ENCODE peak calls at places on chromosome 10, in four cellular contexts. G, C, K and E are unnamed samples.

GRCh38 chr10:7035111-7035761 is 375.6 kb downstream of the SFMBT2 start:
- DNase-seq in G (no peak), K (no peak), C (no peak), E (no peak)

GRCh38 chr10:79401015-79401921 is 44.2 kb downstream of the ZCCHC24 start:
- DNase-seq in G (peak; percentile 87), C (no peak), K (no peak), E (peak; percentile 78)

GRCh38 chr10:134743-135600 is at the start of gene ZMYND11:
- DNase-seq in K (peak; percentile 26), G (peak; percentile 75), C (peak; percentile 64), E (peak; percentile 91)

GRCh38 chr10:110641256-110641655 is 2.9 kb upstream of the RBM20 start:
- DNase-seq in G (no peak), C (peak; percentile 71), K (no peak), E (no peak)

GRCh38 chr10:96339956-96340904 is 18.6 kb downstream of the OPALIN start:
- DNase-seq in C (peak; percentile 74), G (peak; percentile 83), K (no peak), E (peak; percentile 80)

GRCh38 chr10:110378019-110378418 is 73.3 kb upstream of the SMNDC1 start:
- DNase-seq in G (no peak), K (no peak), C (no peak), E (no peak)

GRCh38 chr10:70052462-70053211 is at the start of gene MACROH2A2:
- DNase-seq in C (peak; percentile 13), K (no peak), G (peak; percentile 74), E (peak; percentile 75)

GRCh38 chr10:86804805-86805204 is 48.4 kb downstream of the BMPR1A start:
- DNase-seq in G (no peak), C (peak; percentile 62), K (no peak), E (no peak)

GRCh38 chr10:31770307-31770902 is 158.2 kb downstream of the ARHGAP12 start:
- DNase-seq in K (no peak), G (peak; percentile 34), C (peak; percentile 23), E (peak; percentile 92)